ENCODE peak calls at places on chromosome 4, in four cellular contexts. One of them, this sample, is unnamed. For H3K27me3, the result is how much of the 10 kb centered on the place peaks cover.

GRCh38 chr4:175953960-175954521 is 111.6 kb upstream of the WDR17 start:
- DNase-seq in tibial artery: no peak
- DNase-seq in Peyer's patch: no peak
- DNase-seq in CD8-positive, alpha-beta memory T cell: no peak
- DNase-seq in this sample: no peak

GRCh38 chr4:104941661-104942062 is 205.0 kb upstream of the TET2 start:
- DNase-seq in CD8-positive, alpha-beta memory T cell: no peak
- DNase-seq in tibial artery: no peak
- DNase-seq in Peyer's patch: no peak
- DNase-seq in this sample: no peak

GRCh38 chr4:125749354-125749753 is 434.6 kb downstream of the FAT4 start:
- DNase-seq in Peyer's patch: no peak
- DNase-seq in tibial artery: no peak
- DNase-seq in CD8-positive, alpha-beta memory T cell: no peak
- DNase-seq in this sample: no peak

GRCh38 chr4:16579866-16580265 is 318.6 kb downstream of the LDB2 start:
- DNase-seq in tibial artery: no peak
- DNase-seq in CD8-positive, alpha-beta memory T cell: no peak
- DNase-seq in Peyer's patch: no peak
- DNase-seq in this sample: no peak

GRCh38 chr4:45578874-45579273 is 545.0 kb downstream of the GABRG1 start:
- DNase-seq in tibial artery: no peak
- DNase-seq in CD8-positive, alpha-beta memory T cell: no peak
- DNase-seq in Peyer's patch: no peak
- DNase-seq in this sample: no peak

GRCh38 chr4:7462509-7462971 is 27.8 kb upstream of the PSAPL1 start:
- DNase-seq in CD8-positive, alpha-beta memory T cell: no peak
- DNase-seq in Peyer's patch: no peak
- DNase-seq in tibial artery: no peak
- DNase-seq in this sample: no peak

GRCh38 chr4:70511365-70511764 is 7.0 kb upstream of the AMTN start:
- DNase-seq in CD8-positive, alpha-beta memory T cell: no peak
- DNase-seq in Peyer's patch: no peak
- DNase-seq in tibial artery: no peak
- DNase-seq in this sample: no peak

GRCh38 chr4:185470503-185471195 is 884 bp downstream of the CCDC110 start:
- DNase-seq in CD8-positive, alpha-beta memory T cell: no peak
- DNase-seq in Peyer's patch: peak
- DNase-seq in tibial artery: peak
- DNase-seq in this sample: peak

GRCh38 chr4:7295917-7296660 is 103.8 kb downstream of the SORCS2 start:
- DNase-seq in CD8-positive, alpha-beta memory T cell: no peak
- DNase-seq in tibial artery: no peak
- DNase-seq in Peyer's patch: no peak
- DNase-seq in this sample: no peak

GRCh38 chr4:90127223-90127705 is at the start of gene CCSER1:
- DNase-seq in tibial artery: peak
- DNase-seq in CD8-positive, alpha-beta memory T cell: no peak
- DNase-seq in Peyer's patch: peak
- DNase-seq in this sample: peak

GRCh38 chr4:168887809-168888208 is 122.2 kb downstream of the CBR4 start:
- DNase-seq in tibial artery: no peak
- DNase-seq in CD8-positive, alpha-beta memory T cell: no peak
- DNase-seq in Peyer's patch: no peak
- DNase-seq in this sample: no peak

GRCh38 chr4:110619001-110619350 is 3.9 kb downstream of the PITX2 start:
- DNase-seq in Peyer's patch: no peak
- DNase-seq in tibial artery: no peak
- DNase-seq in CD8-positive, alpha-beta memory T cell: no peak
- DNase-seq in this sample: no peak

GRCh38 chr4:110621839-110622751 is 782 bp downstream of the PITX2 start:
- DNase-seq in Peyer's patch: no peak
- DNase-seq in CD8-positive, alpha-beta memory T cell: no peak
- DNase-seq in tibial artery: no peak
- DNase-seq in this sample: no peak

GRCh38 chr4:110621328-110621812 is 1.5 kb downstream of the PITX2 start:
- DNase-seq in CD8-positive, alpha-beta memory T cell: no peak
- DNase-seq in Peyer's patch: peak
- DNase-seq in tibial artery: no peak
- DNase-seq in this sample: no peak

GRCh38 chr4:110619401-110620247 is 3.3 kb downstream of the PITX2 start:
- DNase-seq in CD8-positive, alpha-beta memory T cell: no peak
- DNase-seq in Peyer's patch: no peak
- DNase-seq in tibial artery: no peak
- DNase-seq in this sample: no peak

DNA sequence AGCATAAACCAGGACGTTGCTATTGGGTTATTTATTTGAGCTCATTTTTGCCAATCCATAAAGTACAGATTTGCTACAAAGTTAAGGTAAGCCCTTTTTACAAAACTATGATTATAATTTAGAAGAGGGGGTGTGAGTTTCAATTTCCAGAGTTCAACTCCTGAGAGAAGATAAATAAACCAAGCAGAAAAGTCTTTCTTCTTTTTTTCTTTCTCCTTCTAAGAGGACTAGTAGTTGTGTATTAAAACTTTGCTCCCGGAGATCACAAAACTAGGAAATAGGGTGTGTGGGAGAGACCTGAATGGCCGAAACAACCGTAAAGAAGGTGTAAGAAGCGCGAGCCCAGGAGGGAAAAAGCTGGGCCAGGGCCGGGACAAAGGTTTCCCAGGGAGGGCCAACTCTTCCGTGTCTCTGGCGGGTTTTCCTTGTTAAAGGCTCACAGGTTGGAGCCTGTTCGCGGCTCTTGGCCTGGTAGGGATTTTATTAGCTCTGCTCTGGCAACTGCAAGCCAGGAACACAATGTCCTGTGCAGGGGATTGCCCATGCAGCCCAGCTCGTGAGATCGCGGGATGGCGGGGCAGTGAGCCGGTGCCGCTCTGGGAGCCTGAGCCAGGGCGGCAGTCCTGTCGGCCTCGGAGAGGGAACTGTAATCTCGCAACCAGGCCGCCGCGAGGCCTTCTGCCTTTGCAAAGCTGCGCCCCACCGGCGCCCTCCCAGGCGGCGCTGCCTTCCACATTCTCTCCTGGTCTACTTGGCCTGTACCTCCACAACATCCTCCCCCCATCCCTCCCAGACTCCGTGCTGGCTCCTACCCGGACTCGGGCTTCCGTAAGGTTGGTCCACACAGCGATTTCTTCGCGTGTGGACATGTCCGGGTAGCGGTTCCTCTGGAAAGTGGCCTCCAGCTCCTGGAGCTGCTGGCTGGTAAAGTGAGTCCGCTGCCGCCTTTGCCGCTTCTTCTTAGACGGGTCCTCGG is 2.2 kb downstream of the PITX2 start:
- DNase-seq in Peyer's patch: peak
- DNase-seq in tibial artery: no peak
- DNase-seq in CD8-positive, alpha-beta memory T cell: no peak
- DNase-seq in this sample: no peak
- H3K27me3 ChIP-seq in Peyer's patch: under half
- H3K27me3 ChIP-seq in tibial artery: under half
- H3K27me3 ChIP-seq in CD8-positive, alpha-beta memory T cell: half or more
- H3K27me3 ChIP-seq in this sample: half or more

GRCh38 chr4:80103615-80104014 is 30.6 kb upstream of the ANTXR2 start:
- DNase-seq in CD8-positive, alpha-beta memory T cell: no peak
- DNase-seq in Peyer's patch: no peak
- DNase-seq in tibial artery: no peak
- DNase-seq in this sample: no peak

GRCh38 chr4:80098635-80099034 is 25.6 kb upstream of the ANTXR2 start:
- DNase-seq in CD8-positive, alpha-beta memory T cell: no peak
- DNase-seq in Peyer's patch: no peak
- DNase-seq in tibial artery: no peak
- DNase-seq in this sample: no peak

GRCh38 chr4:80101768-80102116 is 28.7 kb upstream of the ANTXR2 start:
- DNase-seq in Peyer's patch: no peak
- DNase-seq in tibial artery: no peak
- DNase-seq in CD8-positive, alpha-beta memory T cell: no peak
- DNase-seq in this sample: no peak

GRCh38 chr4:80099671-80100070 is 26.6 kb upstream of the ANTXR2 start:
- DNase-seq in tibial artery: no peak
- DNase-seq in Peyer's patch: no peak
- DNase-seq in CD8-positive, alpha-beta memory T cell: no peak
- DNase-seq in this sample: no peak

DNA sequence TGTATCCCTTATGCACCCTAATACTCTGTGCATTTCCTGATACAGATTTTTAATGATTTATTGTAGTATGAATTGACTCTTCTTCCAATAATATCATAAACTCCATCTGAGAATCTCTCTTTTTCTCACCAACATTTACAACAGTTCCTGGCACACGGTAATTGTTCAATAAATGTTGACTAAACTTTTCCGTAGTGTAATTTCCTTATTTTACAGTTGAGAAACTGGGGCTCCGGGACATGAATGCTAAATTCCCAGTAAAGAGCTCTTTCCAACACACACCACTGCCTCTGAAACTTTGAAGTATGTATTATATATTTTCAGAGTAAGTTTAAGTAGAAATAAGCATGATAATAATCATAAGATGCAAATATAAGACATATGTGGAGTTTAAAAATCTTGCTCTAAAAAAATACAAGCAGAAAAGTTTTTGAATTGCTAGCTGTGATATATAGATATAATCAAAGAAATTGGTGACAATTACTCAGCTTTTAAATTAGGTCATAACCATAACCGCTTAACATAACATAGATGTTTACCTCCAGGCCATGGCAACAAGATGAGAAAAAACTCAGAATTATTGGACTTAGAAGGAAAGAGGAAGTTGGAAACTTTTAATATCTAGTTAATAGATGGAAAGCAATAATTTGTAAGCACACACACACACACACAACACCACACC is 28.2 kb upstream of the ANTXR2 start:
- DNase-seq in Peyer's patch: no peak
- DNase-seq in tibial artery: no peak
- DNase-seq in CD8-positive, alpha-beta memory T cell: no peak
- DNase-seq in this sample: no peak
- H3K27ac ChIP-seq in Peyer's patch: no peak
- H3K27ac ChIP-seq in tibial artery: no peak
- H3K27ac ChIP-seq in CD8-positive, alpha-beta memory T cell: no peak
- H3K27ac ChIP-seq in this sample: no peak

DNA sequence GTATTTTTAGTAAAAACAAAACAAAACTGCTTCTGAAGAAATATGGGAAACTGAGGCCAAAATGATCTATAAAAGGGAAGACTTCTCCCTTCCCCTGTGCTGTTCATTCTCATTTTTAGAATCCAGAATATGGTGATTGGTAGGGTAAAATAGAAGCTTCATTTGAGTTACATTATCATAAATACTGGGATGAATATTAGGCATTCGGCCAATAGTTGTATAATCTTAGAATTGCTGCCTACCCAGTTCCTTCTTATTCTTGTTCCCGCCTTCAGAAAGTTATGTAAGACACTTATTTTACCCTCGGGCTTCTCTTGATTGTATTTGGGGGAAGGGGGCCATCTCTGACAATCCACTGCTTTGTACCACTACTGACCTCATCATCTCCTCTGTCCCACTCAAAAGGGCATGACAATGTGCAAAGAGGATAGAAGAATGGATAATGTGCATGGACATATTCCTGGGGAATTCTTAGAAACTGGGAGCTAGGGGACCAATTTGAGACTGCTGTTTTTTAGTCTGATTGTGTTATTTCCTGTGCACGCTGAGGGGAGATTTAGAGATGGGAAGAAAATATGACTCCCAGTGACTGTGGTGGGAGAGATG is 589 bp downstream of the ART3 start:
- DNase-seq in Peyer's patch: no peak
- DNase-seq in CD8-positive, alpha-beta memory T cell: no peak
- DNase-seq in tibial artery: no peak
- DNase-seq in this sample: no peak
- H3K4me3 ChIP-seq in Peyer's patch: no peak
- H3K4me3 ChIP-seq in CD8-positive, alpha-beta memory T cell: no peak
- H3K4me3 ChIP-seq in tibial artery: no peak
- H3K4me3 ChIP-seq in this sample: no peak

GRCh38 chr4:8870647-8871416 is 807 bp downstream of the HMX1 start:
- DNase-seq in CD8-positive, alpha-beta memory T cell: no peak
- DNase-seq in tibial artery: no peak
- DNase-seq in Peyer's patch: no peak
- DNase-seq in this sample: no peak

GRCh38 chr4:8869879-8870646 is 1.6 kb downstream of the HMX1 start:
- DNase-seq in tibial artery: no peak
- DNase-seq in CD8-positive, alpha-beta memory T cell: no peak
- DNase-seq in Peyer's patch: no peak
- DNase-seq in this sample: no peak

GRCh38 chr4:8867624-8868320 is 3.9 kb downstream of the HMX1 start:
- DNase-seq in CD8-positive, alpha-beta memory T cell: no peak
- DNase-seq in Peyer's patch: no peak
- DNase-seq in tibial artery: no peak
- DNase-seq in this sample: no peak

GRCh38 chr4:8868321-8869001 is 3.2 kb downstream of the HMX1 start:
- DNase-seq in Peyer's patch: no peak
- DNase-seq in tibial artery: no peak
- DNase-seq in CD8-positive, alpha-beta memory T cell: no peak
- DNase-seq in this sample: no peak

DNA sequence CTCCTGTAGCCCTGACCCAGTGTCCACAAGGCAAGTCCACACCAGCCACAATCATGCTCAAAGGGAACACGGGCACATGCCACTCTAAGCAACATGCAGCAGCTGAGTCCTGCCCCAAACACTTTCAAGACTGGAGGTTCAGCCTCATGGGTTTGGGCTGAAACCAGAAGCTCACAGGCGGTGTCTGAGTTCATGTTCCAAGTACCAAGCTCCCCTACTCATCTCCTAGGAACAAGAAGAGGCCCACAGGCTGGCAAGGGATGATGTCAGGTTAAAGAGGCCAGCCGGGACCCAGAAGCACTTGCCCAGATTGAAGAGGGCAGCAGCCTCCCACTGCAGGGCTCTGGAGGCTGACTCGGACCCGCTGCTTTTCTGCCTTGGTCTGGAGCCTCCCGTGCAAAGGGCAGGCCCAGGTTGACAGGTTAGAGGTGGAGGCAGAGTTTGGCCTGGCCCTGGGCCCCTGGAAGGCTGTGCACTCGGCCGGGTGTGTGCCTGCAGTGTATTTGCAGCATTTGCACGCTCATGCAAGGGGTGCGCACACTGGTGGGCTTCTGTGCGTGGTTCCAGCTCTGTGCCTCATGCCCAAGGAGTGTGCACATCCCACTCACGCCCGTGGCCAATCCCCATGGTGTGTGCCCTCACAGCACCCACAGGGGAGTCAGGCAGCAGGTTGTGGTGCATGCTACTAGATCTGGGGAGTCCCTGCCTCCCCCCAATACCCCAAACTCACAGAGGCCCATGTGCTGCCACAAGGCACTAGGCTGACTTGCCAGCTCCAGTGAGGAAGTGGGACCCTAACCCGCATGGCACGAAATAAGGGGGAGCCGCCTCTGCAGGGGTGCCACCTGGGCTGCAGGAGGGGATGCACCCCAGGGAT is 2.4 kb downstream of the HMX1 start:
- DNase-seq in CD8-positive, alpha-beta memory T cell: no peak
- DNase-seq in tibial artery: no peak
- DNase-seq in Peyer's patch: no peak
- DNase-seq in this sample: no peak
- H3K27me3 ChIP-seq in CD8-positive, alpha-beta memory T cell: under half
- H3K27me3 ChIP-seq in tibial artery: under half
- H3K27me3 ChIP-seq in Peyer's patch: under half
- H3K27me3 ChIP-seq in this sample: under half

DNA sequence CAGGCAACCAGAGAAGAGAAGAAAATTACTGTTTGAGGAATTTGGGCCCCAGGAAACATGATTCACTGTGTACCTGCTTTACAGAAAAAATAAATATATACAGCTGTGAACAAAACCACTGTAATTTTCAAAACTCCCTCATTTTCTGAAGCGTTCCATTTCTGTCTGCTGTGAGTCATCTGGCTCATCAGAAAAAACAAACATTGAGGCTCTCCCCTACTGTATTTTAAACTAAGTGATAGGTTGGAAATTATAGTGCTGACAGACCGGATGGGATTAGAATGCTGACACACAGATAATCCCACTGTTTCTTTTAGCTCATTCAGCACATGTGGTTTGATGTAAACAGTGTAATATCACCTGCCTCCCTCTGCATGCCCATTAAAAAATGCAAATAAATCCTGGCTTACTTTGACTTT is 847.0 kb downstream of the TRIML1 start:
- DNase-seq in tibial artery: no peak
- DNase-seq in CD8-positive, alpha-beta memory T cell: no peak
- DNase-seq in Peyer's patch: no peak
- DNase-seq in this sample: no peak
- H3K27ac ChIP-seq in tibial artery: no peak
- H3K27ac ChIP-seq in CD8-positive, alpha-beta memory T cell: no peak
- H3K27ac ChIP-seq in Peyer's patch: no peak
- H3K27ac ChIP-seq in this sample: no peak

This sample was measured in effector memory CD4-positive, alpha-beta T cell.